ENCODE peak calls at places on chromosome 15, in nine cellular contexts. O, W, J, B, C, D, R, L and U are unnamed samples. For H3K27me3, the result is how much of the 10 kb centered on the place peaks cover.

GRCh38 chr15:90420488-90420850 is 32.4 kb downstream of the IQGAP1 start:
- DNase-seq in W (no peak), R (no peak), L (no peak), O (no peak), J (no peak), B (no peak), C (no peak), D (no peak), U (no peak)

GRCh38 chr15:50134524-50135024 is 15.5 kb upstream of the ATP8B4 start:
- DNase-seq in J (no peak), O (no peak), W (no peak), R (no peak), L (no peak), B (no peak), C (no peak), D (no peak), U (no peak)

GRCh38 chr15:30023798-30024295 is 58.9 kb upstream of the GOLGA8J start:
- DNase-seq in J (no peak), C (no peak), B (no peak), D (no peak), W (no peak), R (no peak), L (peak), O (no peak), U (no peak)

GRCh38 chr15:98865397-98866339 is 141.9 kb downstream of the PGPEP1L start:
- DNase-seq in C (peak), W (peak), R (peak), B (peak), L (peak), O (peak), J (peak), D (peak), U (peak)

GRCh38 chr15:40081691-40082194 is 26.9 kb downstream of the BMF start:
- DNase-seq in L (peak), O (peak), D (peak), B (peak), R (peak), J (peak), W (peak), C (peak), U (no peak)

GRCh38 chr15:78640840-78641733 is at the start of gene CHRNB4:
- DNase-seq in B (no peak), J (no peak), C (no peak), L (peak), R (no peak), W (no peak), D (no peak), O (peak), U (no peak)

GRCh38 chr15:58115692-58116091 is 22.5 kb upstream of the AQP9 start:
- DNase-seq in R (no peak), L (no peak), J (no peak), C (no peak), W (no peak), B (no peak), O (no peak), D (no peak), U (no peak)

GRCh38 chr15:64635486-64635815 is 139.9 kb downstream of the RBPMS2 start:
- DNase-seq in D (peak), O (no peak), W (no peak), R (peak), B (peak), J (peak), C (peak), L (peak), U (no peak)

GRCh38 chr15:38708672-38709188 is 144.1 kb upstream of the RASGRP1 start:
- DNase-seq in D (no peak), W (no peak), C (no peak), R (no peak), L (no peak), B (no peak), O (no peak), J (no peak), U (no peak)

GRCh38 chr15:45991863-45992262 is 357.0 kb downstream of the SQOR start:
- DNase-seq in O (no peak), C (no peak), R (no peak), B (no peak), J (no peak), W (no peak), L (no peak), D (no peak), U (no peak)

GRCh38 chr15:89836255-89837133 is 21.8 kb upstream of the ANPEP start:
- DNase-seq in R (no peak), W (no peak), O (no peak), D (no peak), L (no peak), C (no peak), J (no peak), B (no peak), U (no peak)

GRCh38 chr15:73715417-73715816 is 31.2 kb downstream of the CD276 start:
- DNase-seq in W (no peak), B (no peak), C (no peak), J (no peak), L (no peak), O (no peak), D (no peak), R (no peak), U (no peak)

GRCh38 chr15:83605595-83605994 is 48.3 kb upstream of the ADAMTSL3 start:
- DNase-seq in W (no peak), R (no peak), L (peak), C (peak), J (no peak), B (peak), D (peak), O (peak), U (no peak)

GRCh38 chr15:89112341-89112971 is 24.2 kb downstream of the ABHD2 start:
- DNase-seq in O (peak), C (peak), J (peak), L (peak), D (no peak), R (peak), W (peak), B (no peak), U (no peak)

GRCh38 chr15:100631831-100632230 is 29.4 kb downstream of the ASB7 start:
- DNase-seq in D (no peak), B (no peak), L (no peak), C (no peak), R (no peak), O (no peak), J (no peak), W (no peak), U (no peak)

GRCh38 chr15:68186671-68187397 is 18.3 kb downstream of the CALML4 start:
- DNase-seq in B (no peak), L (no peak), O (no peak), W (no peak), C (no peak), J (no peak), R (peak), D (no peak), U (no peak)

GRCh38 chr15:96209285-96209735 is 121.2 kb upstream of the NR2F2 start:
- DNase-seq in W (no peak), B (no peak), O (no peak), C (no peak), J (peak), R (no peak), L (peak), D (no peak), U (no peak)

GRCh38 chr15:52406601-52407000 is 111.0 kb upstream of the MYO5C start:
- DNase-seq in B (no peak), L (no peak), J (no peak), C (no peak), R (no peak), D (no peak), O (no peak), W (no peak), U (no peak)

GRCh38 chr15:57537072-57537471 is 54.6 kb upstream of the MYZAP start:
- DNase-seq in R (peak), B (no peak), C (no peak), D (peak), W (no peak), L (peak), J (peak), O (no peak), U (no peak)

GRCh38 chr15:48001393-48002059 is 119.3 kb upstream of the SLC24A5 start:
- DNase-seq in C (no peak), R (no peak), J (no peak), B (no peak), L (no peak), D (no peak), W (no peak), O (no peak), U (no peak)

GRCh38 chr15:39084683-39085530 is 496.0 kb upstream of the THBS1 start:
- DNase-seq in W (no peak), C (peak), O (peak), R (no peak), B (no peak), J (no peak), L (peak), D (peak), U (no peak)

GRCh38 chr15:82122754-82123400 is 77.1 kb upstream of the MEX3B start:
- DNase-seq in W (no peak), R (peak), L (no peak), D (peak), O (no peak), B (peak), J (peak), C (peak), U (no peak)

GRCh38 chr15:51907136-51907862 is 64.3 kb downstream of the LEO1 start:
- DNase-seq in L (peak), O (peak), R (no peak), D (no peak), W (peak), B (no peak), C (no peak), J (peak), U (no peak)

GRCh38 chr15:100873029-100873677 is 6.5 kb upstream of the ALDH1A3 start:
- DNase-seq in B (peak), L (peak), O (peak), D (peak), C (peak), W (no peak), R (peak), J (peak), U (no peak)

GRCh38 chr15:77823736-77824135 is 191.0 kb upstream of the LINGO1 start:
- DNase-seq in R (no peak), O (no peak), J (no peak), B (no peak), W (no peak), D (no peak), C (no peak), L (no peak), U (no peak)

GRCh38 chr15:57236561-57237281 is 139.6 kb upstream of the CGNL1 start:
- DNase-seq in W (no peak), D (no peak), J (no peak), L (no peak), B (no peak), C (no peak), R (no peak), O (no peak), U (no peak)

GRCh38 chr15:62107561-62108110 is 40.9 kb downstream of the C2CD4A start:
- DNase-seq in C (no peak), D (no peak), L (no peak), R (no peak), O (no peak), B (no peak), J (no peak), W (no peak), U (no peak)

GRCh38 chr15:89330119-89330518 is 4.5 kb downstream of the POLG start:
- DNase-seq in L (peak), B (no peak), C (no peak), J (no peak), D (no peak), O (peak), R (no peak), W (no peak), U (no peak)

GRCh38 chr15:85470549-85471271 is 90.3 kb downstream of the AKAP13 start:
- DNase-seq in B (no peak), J (no peak), W (no peak), O (no peak), D (no peak), C (no peak), L (peak), R (no peak), U (no peak)

GRCh38 chr15:80068578-80068977 is 9.1 kb downstream of the ZFAND6 start:
- DNase-seq in O (no peak), R (no peak), W (no peak), J (no peak), B (no peak), C (no peak), D (no peak), L (no peak), U (no peak)

GRCh38 chr15:74040115-74040850 is 42.1 kb downstream of the GOLGA6A start:
- DNase-seq in W (no peak), D (peak), B (peak), O (peak), C (peak), R (peak), L (peak), J (no peak), U (no peak)

GRCh38 chr15:56798639-56799038 is 65.3 kb upstream of the ZNF280D start:
- DNase-seq in D (no peak), W (no peak), R (no peak), B (no peak), L (no peak), O (no peak), C (no peak), J (no peak), U (no peak)

GRCh38 chr15:34588046-34588674 is 4.7 kb upstream of the GOLGA8B start:
- DNase-seq in W (peak), L (peak), C (peak), D (peak), J (peak), O (peak), B (peak), R (peak), U (no peak)

GRCh38 chr15:63274427-63274826 is 3.0 kb upstream of the APH1B start:
- DNase-seq in D (no peak), L (no peak), R (no peak), W (no peak), J (no peak), B (no peak), C (no peak), O (no peak), U (no peak)

GRCh38 chr15:63283126-63283525 is 5.7 kb downstream of the APH1B start:
- DNase-seq in B (no peak), D (no peak), R (no peak), W (peak), L (no peak), O (no peak), J (no peak), C (no peak), U (no peak)

GRCh38 chr15:63277893-63278505 is 594 bp downstream of the APH1B start:
- DNase-seq in W (no peak), L (peak), O (no peak), J (no peak), C (peak), B (peak), R (peak), D (peak), U (no peak)

GRCh38 chr15:63276342-63277043 is 912 bp upstream of the APH1B start:
- DNase-seq in W (no peak), B (no peak), C (no peak), R (no peak), J (no peak), O (no peak), D (no peak), L (no peak), U (no peak)

DNA sequence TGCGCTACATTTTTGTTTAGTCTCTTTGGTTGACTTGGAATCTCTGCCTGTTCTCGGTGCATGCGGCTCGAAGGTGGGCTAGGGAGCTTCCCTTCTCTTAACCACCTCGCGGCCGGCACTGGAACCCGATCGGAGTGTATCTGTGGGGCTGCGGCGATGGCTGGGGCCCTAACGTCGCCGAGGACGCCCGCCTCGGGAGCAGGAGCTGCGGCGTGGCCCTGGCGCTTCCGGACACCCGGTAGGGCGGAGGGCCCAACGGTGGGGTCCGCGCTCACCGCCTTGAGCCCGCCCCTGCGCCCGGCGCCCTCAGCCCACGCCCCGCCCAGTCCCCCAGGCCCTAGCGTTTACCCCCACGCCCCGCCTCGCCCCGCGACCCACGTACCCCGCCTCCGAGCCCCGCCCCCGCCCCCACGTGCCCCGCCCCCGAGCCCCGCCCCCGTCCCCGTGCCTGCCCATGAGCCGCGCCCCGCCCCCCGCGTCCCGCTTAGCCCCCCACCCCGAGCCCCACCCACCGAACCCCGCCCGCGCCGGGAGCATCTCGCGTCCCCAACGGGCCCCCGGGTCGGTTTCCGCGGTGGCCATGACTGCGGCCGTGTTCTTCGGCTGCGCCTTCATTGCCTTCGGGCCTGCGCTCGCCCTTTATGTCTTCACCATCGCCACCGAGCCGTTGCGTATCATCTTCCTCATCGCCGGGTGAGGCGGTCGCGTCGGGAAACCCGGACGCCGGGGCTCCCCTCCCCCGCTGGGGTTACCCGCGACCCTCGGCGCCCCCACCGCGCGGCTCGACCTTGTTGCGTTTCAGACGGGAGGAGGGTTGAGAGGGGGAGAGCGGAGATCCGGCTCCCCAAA is at the start of gene APH1B:
- DNase-seq in W (peak), C (peak), L (peak), D (peak), J (peak), R (peak), O (peak), B (peak), U (peak)
- TF ChIP-seq POLR2A in W (peak), C (peak), L (peak), D (peak), J (no peak), R (peak), O (no peak), B (no peak), U (no peak)

GRCh38 chr15:31857194-31857593 is 173.1 kb upstream of the CHRNA7 start:
- DNase-seq in R (no peak), L (no peak), B (no peak), W (no peak), D (no peak), C (no peak), O (no peak), J (no peak), U (no peak)
- H3K27ac ChIP-seq in R (no peak), L (no peak), B (no peak), W (no peak), D (no peak), C (no peak), O (no peak), J (no peak), U (no peak)

GRCh38 chr15:60945196-60945595 is 283.9 kb downstream of the RORA start:
- DNase-seq in L (peak), J (peak), B (no peak), D (peak), R (peak), O (peak), W (peak), C (peak), U (no peak)

GRCh38 chr15:60937278-60937677 is 291.8 kb downstream of the RORA start:
- DNase-seq in O (no peak), C (no peak), D (no peak), R (no peak), B (no peak), W (no peak), L (no peak), J (no peak), U (no peak)

GRCh38 chr15:60936186-60936585 is 292.9 kb downstream of the RORA start:
- DNase-seq in B (no peak), C (no peak), W (no peak), R (no peak), D (no peak), O (no peak), L (peak), J (no peak), U (no peak)

DNA sequence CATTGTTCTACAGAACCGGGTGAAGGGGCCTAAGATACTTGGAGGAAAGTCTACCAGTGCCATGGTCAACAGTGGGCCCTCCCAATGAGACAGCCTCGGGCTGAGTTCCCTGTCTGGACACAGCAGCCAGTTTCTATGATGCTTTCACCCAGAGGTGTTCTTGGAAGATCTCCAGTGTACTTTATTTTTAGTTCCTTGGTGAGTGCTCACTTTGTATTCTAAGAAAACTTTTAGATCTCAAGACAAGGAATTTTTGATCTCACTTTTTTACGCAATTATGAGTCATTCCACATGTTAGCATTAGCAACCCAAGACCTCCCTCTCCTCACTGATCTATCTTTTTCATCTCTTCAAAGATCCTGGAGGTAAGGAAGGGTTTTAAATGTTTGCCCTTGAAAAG is 287.7 kb downstream of the RORA start:
- DNase-seq in O (no peak), L (no peak), W (no peak), B (no peak), D (no peak), R (no peak), J (no peak), C (no peak), U (no peak)
- H3K27me3 ChIP-seq in O (under half), L (under half), W (under half), B (under half), D (under half), R (under half), J (under half), C (under half), U (under half)

GRCh38 chr15:75203908-75204263 is 2.2 kb downstream of the C15orf39 start:
- DNase-seq in C (no peak), W (no peak), L (no peak), B (no peak), R (no peak), J (no peak), O (no peak), D (no peak), U (no peak)

GRCh38 chr15:75203017-75203907 is 1.6 kb downstream of the C15orf39 start:
- DNase-seq in O (no peak), W (no peak), D (peak), L (peak), J (no peak), R (no peak), C (no peak), B (peak), U (no peak)

GRCh38 chr15:75200765-75201608 is 695 bp upstream of the C15orf39 start:
- DNase-seq in R (no peak), O (peak), B (no peak), C (peak), W (peak), L (peak), D (peak), J (peak), U (no peak)

GRCh38 chr15:75201609-75202250 is at the start of gene C15orf39:
- DNase-seq in W (peak), R (peak), D (peak), C (peak), B (peak), L (peak), O (peak), J (peak), U (no peak)

DNA sequence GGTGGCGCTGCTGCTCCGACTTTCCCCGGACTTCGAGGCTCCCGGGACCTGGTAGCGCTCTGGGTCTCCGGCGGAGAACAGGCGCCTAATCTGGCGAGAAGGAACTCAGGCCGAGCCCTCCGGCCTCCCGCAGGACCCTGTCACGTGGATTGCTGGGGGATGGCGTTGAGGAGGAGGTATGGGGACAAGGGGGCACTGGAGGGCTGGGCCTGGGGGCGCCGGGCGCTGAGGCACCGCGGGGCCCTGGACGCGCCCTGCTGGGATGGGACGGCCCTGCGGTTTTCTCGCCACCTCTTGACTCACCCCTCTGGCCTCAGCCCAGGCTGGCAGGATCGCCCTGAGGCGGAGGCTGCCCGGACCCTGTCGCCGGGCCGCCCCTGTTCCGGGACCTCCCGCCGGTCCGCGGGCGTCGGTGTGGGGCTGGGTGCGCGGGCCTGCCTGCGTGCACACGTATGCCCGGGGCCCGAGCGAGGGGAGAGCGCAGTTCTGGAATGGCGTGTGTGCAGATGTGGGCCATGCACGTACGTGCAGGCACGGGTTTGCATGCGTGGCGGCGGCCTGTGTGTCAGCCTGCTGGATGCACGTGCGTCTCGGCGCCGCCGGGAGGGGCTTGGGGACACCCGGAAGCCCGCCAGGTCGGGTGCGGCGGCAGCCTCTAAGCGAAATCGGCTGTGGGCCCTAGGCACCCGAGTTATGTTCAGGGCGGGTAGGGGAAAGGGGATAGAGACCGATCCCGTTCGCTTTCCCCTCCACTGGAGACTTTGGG is 752 bp downstream of the C15orf39 start:
- DNase-seq in J (peak), C (peak), W (peak), B (peak), L (peak), D (peak), O (peak), R (peak), U (peak)
- TF ChIP-seq POLR2A in J (no peak), C (no peak), W (no peak), B (no peak), L (peak), D (peak), O (peak), R (peak), U (no peak)

GRCh38 chr15:69314736-69315135 is 16.0 kb downstream of the PAQR5 start:
- DNase-seq in L (no peak), C (no peak), O (no peak), R (no peak), B (no peak), D (no peak), W (no peak), J (no peak), U (no peak)
- H3K27ac ChIP-seq in L (peak), C (no peak), O (peak), R (no peak), B (no peak), D (no peak), W (no peak), J (no peak), U (no peak)